ENCODE peak calls at places on chromosomes 7 and 10, in seven cellular contexts. T is CD4-positive, CD25-positive, alpha-beta regulatory T cell; F is effector memory CD4-positive, alpha-beta T cell; W is MM.1S; O is adrenal gland; I is CD8-positive, alpha-beta T cell; M is body of pancreas. P is an unnamed sample. For H3K27me3, the result is how much of the 10 kb centered on the place peaks cover.

GRCh38 chr7:144670251-144670650 is 165.6 kb downstream of the TPK1 start:
- DNase-seq in T (peak), F (no peak), W (peak), O (no peak), I (no peak), M (no peak), P (no peak)

GRCh38 chr10:71362141-71362540 is 34.6 kb upstream of the CDH23 start:
- DNase-seq in T (no peak), F (no peak), W (no peak), O (no peak), I (no peak), M (no peak), P (no peak)

GRCh38 chr7:130349911-130350782 is 5.5 kb downstream of the CPA5 start:
- DNase-seq in T (no peak), F (no peak), W (no peak), O (no peak), I (no peak), M (no peak), P (no peak)

GRCh38 chr10:100873081-100873824 is 39.5 kb upstream of the SLF2 start:
- DNase-seq in T (no peak), F (no peak), W (no peak), O (no peak), I (no peak), M (no peak), P (no peak)

GRCh38 chr7:377069-378040 is 87.4 kb downstream of the FOXL3 start:
- DNase-seq in T (no peak), F (no peak), W (no peak), O (peak), I (no peak), M (peak), P (peak)

GRCh38 chr7:156999611-157000046 is 10.8 kb downstream of the MNX1 start:
- DNase-seq in T (no peak), F (no peak), W (no peak), O (no peak), I (no peak), M (no peak), P (no peak)

GRCh38 chr10:79025113-79025832 is 43.5 kb upstream of the ZMIZ1 start:
- DNase-seq in T (peak), F (peak), W (no peak), O (no peak), I (peak), M (no peak), P (peak)

GRCh38 chr10:88154596-88155250 is 291.3 kb downstream of the PTEN start:
- DNase-seq in T (no peak), F (no peak), W (no peak), O (no peak), I (no peak), M (no peak), P (no peak)

GRCh38 chr10:104299031-104299904 is 30.3 kb downstream of the GSTO2 start:
- DNase-seq in T (no peak), F (no peak), W (no peak), O (no peak), I (no peak), M (no peak), P (no peak)

GRCh38 chr10:124999433-125000365 is 57.8 kb downstream of the ZRANB1 start:
- DNase-seq in T (no peak), F (no peak), W (no peak), O (peak), I (no peak), M (peak), P (peak)

GRCh38 chr10:60896033-60896432 is 48.0 kb downstream of the RHOBTB1 start:
- DNase-seq in T (no peak), F (no peak), W (no peak), O (no peak), I (no peak), M (no peak), P (no peak)

GRCh38 chr10:102982281-102982680 is 64.2 kb downstream of the CNNM2 start:
- DNase-seq in T (no peak), F (no peak), W (no peak), O (no peak), I (no peak), M (no peak), P (no peak)

GRCh38 chr10:44925224-44925623 is 14.1 kb downstream of the TMEM72 start:
- DNase-seq in T (no peak), F (no peak), W (peak), O (peak), I (no peak), M (no peak), P (peak)

GRCh38 chr10:331186-331585 is 195.9 kb downstream of the ZMYND11 start:
- DNase-seq in T (no peak), F (no peak), W (no peak), O (no peak), I (no peak), M (no peak), P (no peak)

GRCh38 chr7:29442146-29442545 is 121.5 kb upstream of the PRR15 start:
- DNase-seq in T (no peak), F (no peak), W (no peak), O (no peak), I (no peak), M (no peak), P (no peak)

GRCh38 chr10:95503012-95503411 is 58.2 kb downstream of the SORBS1 start:
- DNase-seq in T (no peak), F (no peak), W (no peak), O (no peak), I (no peak), M (no peak), P (peak)

GRCh38 chr10:11795101-11795920 is 27.8 kb upstream of the PROSER2 start:
- DNase-seq in T (no peak), F (no peak), W (no peak), O (no peak), I (no peak), M (no peak), P (no peak)

GRCh38 chr7:103075337-103075918 is 488 bp downstream of the ARMC10 start:
- DNase-seq in T (peak), F (peak), W (peak), O (peak), I (peak), M (peak), P (peak)

GRCh38 chr7:36599645-36600313 is 124.5 kb downstream of the AOAH start:
- DNase-seq in T (no peak), F (no peak), W (no peak), O (no peak), I (no peak), M (no peak), P (no peak)

GRCh38 chr7:10476642-10477041 is 497.0 kb upstream of the PHF14 start:
- DNase-seq in T (no peak), F (no peak), W (no peak), O (no peak), I (no peak), M (no peak), P (no peak)

GRCh38 chr10:78894841-78895195 is 173.9 kb upstream of the ZMIZ1 start:
- DNase-seq in T (no peak), F (no peak), W (no peak), O (no peak), I (no peak), M (no peak), P (no peak)

GRCh38 chr10:122485670-122486069 is 24.3 kb downstream of the HTRA1 start:
- DNase-seq in T (no peak), F (no peak), W (no peak), O (no peak), I (no peak), M (no peak), P (no peak)

GRCh38 chr10:79292789-79293746 is 54.2 kb upstream of the PPIF start:
- DNase-seq in T (no peak), F (no peak), W (no peak), O (no peak), I (no peak), M (no peak), P (no peak)

GRCh38 chr10:12130237-12130872 is 878 bp downstream of the SEC61A2 start:
- DNase-seq in T (peak), F (no peak), W (peak), O (peak), I (no peak), M (no peak), P (peak)

GRCh38 chr7:45687721-45688120 is 113.6 kb downstream of the ADCY1 start:
- DNase-seq in T (no peak), F (no peak), W (no peak), O (no peak), I (no peak), M (no peak), P (no peak)

GRCh38 chr7:139192014-139192706 is 38.9 kb upstream of the UBN2 start:
- DNase-seq in T (no peak), F (no peak), W (no peak), O (no peak), I (no peak), M (no peak), P (no peak)

GRCh38 chr10:62627985-62628384 is 176.5 kb upstream of the ADO start:
- DNase-seq in T (no peak), F (no peak), W (no peak), O (no peak), I (no peak), M (no peak), P (no peak)

GRCh38 chr7:151539055-151539714 is 19.5 kb upstream of the RHEB start:
- DNase-seq in T (no peak), F (no peak), W (no peak), O (peak), I (no peak), M (no peak), P (no peak)

GRCh38 chr7:149005427-149006344 is 22.6 kb downstream of the PDIA4 start:
- DNase-seq in T (peak), F (peak), W (peak), O (peak), I (peak), M (peak), P (peak)

GRCh38 chr7:116025098-116025809 is 5.3 kb downstream of the TFEC start:
- DNase-seq in T (no peak), F (no peak), W (no peak), O (no peak), I (no peak), M (no peak), P (no peak)

GRCh38 chr10:102652170-102652926 is 8.1 kb downstream of the TRIM8 start:
- DNase-seq in T (no peak), F (no peak), W (peak), O (no peak), I (no peak), M (no peak), P (no peak)

GRCh38 chr7:12647364-12648219 is 39.8 kb upstream of the ARL4A start:
- DNase-seq in T (no peak), F (no peak), W (no peak), O (peak), I (no peak), M (peak), P (no peak)

GRCh38 chr7:40848541-40849221 is 713.9 kb downstream of the SUGCT start:
- DNase-seq in T (no peak), F (no peak), W (no peak), O (no peak), I (no peak), M (no peak), P (no peak)
- H3K27ac ChIP-seq in T (no peak), F (no peak), W (no peak), O (no peak), I (no peak), M (no peak), P (no peak)

DNA sequence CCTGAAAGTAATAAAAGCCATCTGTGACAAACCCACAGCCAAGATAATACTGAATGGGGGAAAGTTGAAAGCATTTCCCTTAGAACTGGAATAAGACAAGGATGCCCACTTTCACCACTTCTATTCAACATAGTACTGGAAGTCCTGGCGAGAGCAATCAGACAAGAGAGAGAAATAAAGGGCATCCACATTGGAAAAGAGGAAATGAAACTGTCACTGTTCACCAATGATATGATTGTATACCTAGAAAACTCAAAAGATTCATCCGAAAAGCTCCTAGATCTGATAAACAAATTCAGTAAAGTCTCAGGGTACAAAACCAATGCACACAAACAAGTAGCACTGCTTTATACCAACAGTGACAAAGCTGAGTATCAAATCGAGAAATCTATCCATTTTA is 581.7 kb upstream of the TEX47 start:
- DNase-seq in T (no peak), F (no peak), W (no peak), O (no peak), I (no peak), M (no peak), P (no peak)
- H3K27me3 ChIP-seq in T (under half), F (under half), W (under half), O (under half), I (under half), M (under half), P (under half)

GRCh38 chr10:74079028-74079913 is 71.4 kb downstream of the AP3M1 start:
- DNase-seq in T (no peak), F (no peak), W (no peak), O (no peak), I (no peak), M (no peak), P (no peak)
- H3K27ac ChIP-seq in T (no peak), F (no peak), W (no peak), O (no peak), I (no peak), M (no peak), P (peak)

GRCh38 chr10:52653221-52653501 is 119.4 kb downstream of the MBL2 start:
- DNase-seq in T (no peak), F (no peak), W (no peak), O (no peak), I (no peak), M (no peak), P (no peak)
- H3K27me3 ChIP-seq in T (under half), F (under half), W (under half), O (under half), I (under half), M (under half), P (under half)

GRCh38 chr10:119348516-119349240 is 141.3 kb downstream of the GRK5 start:
- DNase-seq in T (no peak), F (no peak), W (no peak), O (no peak), I (no peak), M (no peak), P (no peak)

GRCh38 chr10:119349341-119349740 is 142.0 kb downstream of the GRK5 start:
- DNase-seq in T (no peak), F (no peak), W (no peak), O (no peak), I (no peak), M (no peak), P (no peak)

GRCh38 chr10:119349937-119350513 is 142.7 kb downstream of the GRK5 start:
- DNase-seq in T (no peak), F (no peak), W (no peak), O (no peak), I (no peak), M (no peak), P (no peak)

GRCh38 chr10:119352042-119352441 is 144.7 kb downstream of the GRK5 start:
- DNase-seq in T (no peak), F (no peak), W (no peak), O (no peak), I (no peak), M (no peak), P (no peak)

GRCh38 chr10:119350529-119351001 is 143.2 kb downstream of the GRK5 start:
- DNase-seq in T (no peak), F (no peak), W (no peak), O (no peak), I (no peak), M (no peak), P (no peak)
- H3K27ac ChIP-seq in T (no peak), F (no peak), W (no peak), O (no peak), I (no peak), M (no peak), P (no peak)

GRCh38 chr10:133143200-133143533 is 16.9 kb upstream of the KNDC1 start:
- DNase-seq in T (no peak), F (no peak), W (no peak), O (no peak), I (no peak), M (no peak), P (no peak)
- H3K27me3 ChIP-seq in T (under half), F (under half), W (half or more), O (under half), I (under half), M (under half), P (under half)